ENCODE peak calls at places on chromosomes 1 and 21, in ten cellular contexts. One of them, this sample, is unnamed.
A peak's percentile ranks its signal among the peaks of the same experiment; 100 is the strongest.

GRCh38 chr1:106290805-106291537 is 765.5 kb upstream of the PRMT6 start:
- DNase-seq in osteocyte: no peak
- DNase-seq in transverse colon: no peak
- DNase-seq in retina: peak; percentile 57
- DNase-seq in HFFc6: no peak
- DNase-seq in SK-MEL-5: no peak
- DNase-seq in CMK: no peak
- DNase-seq in astrocyte of the cerebellum: no peak
- DNase-seq in Caco-2: no peak
- DNase-seq in posterior vena cava: no peak
- DNase-seq in this sample: no peak

GRCh38 chr1:2178875-2179274 is 15.7 kb downstream of the FAAP20 start:
- DNase-seq in osteocyte: no peak
- DNase-seq in transverse colon: no peak
- DNase-seq in retina: no peak
- DNase-seq in HFFc6: no peak
- DNase-seq in SK-MEL-5: no peak
- DNase-seq in CMK: no peak
- DNase-seq in astrocyte of the cerebellum: no peak
- DNase-seq in Caco-2: no peak
- DNase-seq in posterior vena cava: no peak
- DNase-seq in this sample: no peak

GRCh38 chr21:45383111-45383614 is 21.8 kb upstream of the COL18A1 start:
- DNase-seq in osteocyte: no peak
- DNase-seq in transverse colon: no peak
- DNase-seq in retina: no peak
- DNase-seq in HFFc6: no peak
- DNase-seq in SK-MEL-5: no peak
- DNase-seq in CMK: no peak
- DNase-seq in astrocyte of the cerebellum: no peak
- DNase-seq in Caco-2: peak; percentile 43
- DNase-seq in posterior vena cava: peak; percentile 71
- DNase-seq in this sample: no peak

GRCh38 chr1:1758692-1759455 is 19.4 kb downstream of the NADK start:
- DNase-seq in osteocyte: no peak
- DNase-seq in transverse colon: peak; percentile 95
- DNase-seq in retina: no peak
- DNase-seq in HFFc6: no peak
- DNase-seq in SK-MEL-5: no peak
- DNase-seq in CMK: no peak
- DNase-seq in astrocyte of the cerebellum: no peak
- DNase-seq in Caco-2: no peak
- DNase-seq in posterior vena cava: no peak
- DNase-seq in this sample: no peak

GRCh38 chr21:41110664-41111063 is 57.3 kb upstream of the BACE2 start:
- DNase-seq in osteocyte: no peak
- DNase-seq in transverse colon: no peak
- DNase-seq in retina: no peak
- DNase-seq in HFFc6: no peak
- DNase-seq in SK-MEL-5: no peak
- DNase-seq in CMK: no peak
- DNase-seq in astrocyte of the cerebellum: no peak
- DNase-seq in Caco-2: no peak
- DNase-seq in posterior vena cava: no peak
- DNase-seq in this sample: no peak

GRCh38 chr1:204445860-204446412 is 34.3 kb upstream of the PPP1R15B start:
- DNase-seq in osteocyte: no peak
- DNase-seq in transverse colon: peak; percentile 73
- DNase-seq in retina: peak; percentile 49
- DNase-seq in HFFc6: peak; percentile 20
- DNase-seq in SK-MEL-5: peak; percentile 87
- DNase-seq in CMK: no peak
- DNase-seq in astrocyte of the cerebellum: no peak
- DNase-seq in Caco-2: peak; percentile 55
- DNase-seq in posterior vena cava: peak; percentile 81
- DNase-seq in this sample: peak; percentile 74

GRCh38 chr1:160116277-160117147 is 953 bp downstream of the ATP1A2 start:
- DNase-seq in osteocyte: no peak
- DNase-seq in transverse colon: no peak
- DNase-seq in retina: peak; percentile 65
- DNase-seq in HFFc6: peak; percentile 57
- DNase-seq in SK-MEL-5: no peak
- DNase-seq in CMK: no peak
- DNase-seq in astrocyte of the cerebellum: peak; percentile 49
- DNase-seq in Caco-2: no peak
- DNase-seq in posterior vena cava: no peak
- DNase-seq in this sample: no peak

GRCh38 chr1:240029418-240029817 is 62.3 kb upstream of the FMN2 start:
- DNase-seq in osteocyte: no peak
- DNase-seq in transverse colon: no peak
- DNase-seq in retina: no peak
- DNase-seq in HFFc6: peak; percentile 15
- DNase-seq in SK-MEL-5: no peak
- DNase-seq in CMK: no peak
- DNase-seq in astrocyte of the cerebellum: no peak
- DNase-seq in Caco-2: no peak
- DNase-seq in posterior vena cava: no peak
- DNase-seq in this sample: no peak

GRCh38 chr1:189220750-189221149 is 1256.9 kb downstream of the BRINP3 start:
- DNase-seq in osteocyte: no peak
- DNase-seq in transverse colon: no peak
- DNase-seq in retina: no peak
- DNase-seq in HFFc6: no peak
- DNase-seq in SK-MEL-5: peak; percentile 26
- DNase-seq in CMK: no peak
- DNase-seq in astrocyte of the cerebellum: no peak
- DNase-seq in Caco-2: no peak
- DNase-seq in posterior vena cava: no peak
- DNase-seq in this sample: no peak

GRCh38 chr1:225772323-225772768 is 5.3 kb upstream of the SRP9 start:
- DNase-seq in osteocyte: peak; percentile 93
- DNase-seq in transverse colon: peak; percentile 89
- DNase-seq in retina: peak; percentile 84
- DNase-seq in HFFc6: peak; percentile 80
- DNase-seq in SK-MEL-5: peak; percentile 94
- DNase-seq in CMK: peak; percentile 40
- DNase-seq in astrocyte of the cerebellum: peak; percentile 87
- DNase-seq in Caco-2: peak; percentile 94
- DNase-seq in posterior vena cava: peak; percentile 90
- DNase-seq in this sample: peak; percentile 77

GRCh38 chr1:188615321-188615720 is 1786.6 kb downstream of the PLA2G4A start:
- DNase-seq in osteocyte: no peak
- DNase-seq in transverse colon: no peak
- DNase-seq in retina: no peak
- DNase-seq in HFFc6: no peak
- DNase-seq in SK-MEL-5: no peak
- DNase-seq in CMK: no peak
- DNase-seq in astrocyte of the cerebellum: no peak
- DNase-seq in Caco-2: no peak
- DNase-seq in posterior vena cava: no peak
- DNase-seq in this sample: no peak

GRCh38 chr1:108734176-108734865 is 12.2 kb upstream of the STXBP3 start:
- DNase-seq in osteocyte: no peak
- DNase-seq in transverse colon: no peak
- DNase-seq in retina: no peak
- DNase-seq in HFFc6: no peak
- DNase-seq in SK-MEL-5: no peak
- DNase-seq in CMK: no peak
- DNase-seq in astrocyte of the cerebellum: no peak
- DNase-seq in Caco-2: no peak
- DNase-seq in posterior vena cava: no peak
- DNase-seq in this sample: no peak